ENCODE peak calls at places on chromosomes 4 and X, in seven cellular contexts. P, O, R, G, A, B and Q are unnamed samples. For H3K36me3 and H3K9me3, the result is how much of the 10 kb centered on the place peaks cover.

GRCh38 chr4:151012836-151013235 is 2.2 kb downstream of the LRBA start:
- DNase-seq in P (peak), O (no peak), R (peak), B (peak), A (no peak), G (no peak), Q (no peak)

GRCh38 chr4:88792821-88793220 is 95.2 kb upstream of the NAP1L5 start:
- DNase-seq in G (no peak), B (no peak), A (no peak), R (no peak), P (no peak), O (no peak), Q (no peak)

GRCh38 chr4:136392576-136392975 is 1139.7 kb downstream of the PCDH18 start:
- DNase-seq in R (no peak), B (no peak), A (no peak), G (no peak), O (no peak), P (no peak), Q (no peak)

GRCh38 chrX:9825129-9825865 is 39.1 kb downstream of the SHROOM2 start:
- DNase-seq in O (no peak), P (no peak), R (no peak), G (no peak), A (no peak), B (no peak), Q (no peak)

GRCh38 chr4:76525751-76526150 is 90.7 kb downstream of the SHROOM3 start:
- DNase-seq in P (no peak), O (no peak), R (no peak), G (no peak), A (no peak), B (no peak), Q (no peak)

GRCh38 chr4:189302719-189303118 is 638.0 kb upstream of the FRG1 start:
- DNase-seq in A (no peak), O (no peak), P (no peak), R (no peak), B (no peak), G (no peak), Q (no peak)

GRCh38 chrX:118181030-118181429 is 64.4 kb upstream of the KLHL13 start:
- DNase-seq in B (no peak), G (no peak), P (no peak), O (no peak), A (no peak), R (no peak), Q (no peak)

GRCh38 chr4:80265571-80266266 is 745 bp upstream of the FGF5 start:
- DNase-seq in G (no peak), P (peak), O (no peak), R (no peak), A (no peak), B (peak), Q (no peak)

GRCh38 chr4:185472063-185472542 is 570 bp upstream of the CCDC110 start:
- DNase-seq in G (no peak), B (no peak), R (no peak), A (peak), P (no peak), O (no peak), Q (no peak)

GRCh38 chr4:168942985-168943384 is 67.1 kb downstream of the CBR4 start:
- DNase-seq in R (peak), P (peak), B (no peak), G (no peak), O (no peak), A (no peak), Q (no peak)

GRCh38 chrX:142891046-142891445 is 134.7 kb upstream of the SPANXN4 start:
- DNase-seq in O (no peak), R (no peak), P (no peak), A (no peak), G (no peak), B (no peak), Q (no peak)

GRCh38 chr4:116180056-116180690 is 905.2 kb downstream of the TRAM1L1 start:
- DNase-seq in R (peak), A (no peak), P (no peak), O (peak), G (no peak), B (peak), Q (peak)

GRCh38 chr4:3263053-3263958 is 14.3 kb downstream of the MSANTD1 start:
- DNase-seq in P (no peak), G (peak), A (no peak), O (no peak), B (no peak), R (no peak), Q (no peak)

GRCh38 chrX:134908235-134908834 is 82.5 kb upstream of the SMIM10 start:
- DNase-seq in B (peak), O (no peak), G (no peak), A (peak), R (no peak), P (no peak), Q (no peak)

GRCh38 chr4:1216869-1217294 is 32.0 kb downstream of the CTBP1 start:
- DNase-seq in G (no peak), O (no peak), A (peak), R (no peak), B (no peak), P (no peak), Q (no peak)

GRCh38 chr4:136748777-136749176 is 783.5 kb downstream of the PCDH18 start:
- DNase-seq in A (no peak), O (no peak), G (no peak), B (no peak), R (no peak), P (no peak), Q (no peak)

GRCh38 chr4:177596035-177596434 is 153.8 kb upstream of the AGA start:
- DNase-seq in O (no peak), R (peak), A (no peak), B (peak), P (peak), G (no peak), Q (no peak)

GRCh38 chr4:16457944-16458343 is 231.7 kb upstream of the TAPT1 start:
- DNase-seq in A (no peak), O (no peak), P (no peak), G (no peak), B (no peak), R (no peak), Q (no peak)

GRCh38 chr4:166491635-166492034 is 618.6 kb downstream of the TLL1 start:
- DNase-seq in G (no peak), A (no peak), O (no peak), R (no peak), P (no peak), B (no peak), Q (no peak)

GRCh38 chr4:176875026-176875425 is 82.3 kb upstream of the VEGFC start:
- DNase-seq in G (no peak), B (no peak), O (no peak), A (no peak), R (no peak), P (no peak), Q (no peak)

GRCh38 chr4:25795091-25795490 is 67.7 kb downstream of the SEL1L3 start:
- DNase-seq in R (no peak), B (no peak), O (no peak), P (no peak), A (no peak), G (no peak), Q (no peak)

GRCh38 chr4:186719925-186720694 is 3.5 kb downstream of the FAT1 start:
- DNase-seq in G (no peak), R (no peak), A (no peak), B (peak), O (no peak), P (peak), Q (no peak)

GRCh38 chr4:183788308-183788707 is 116.8 kb upstream of the STOX2 start:
- DNase-seq in P (no peak), O (no peak), B (no peak), A (no peak), R (no peak), G (no peak), Q (no peak)

GRCh38 chr4:31100551-31100950 is 380.4 kb downstream of the PCDH7 start:
- DNase-seq in G (no peak), P (no peak), B (no peak), O (no peak), A (no peak), R (no peak), Q (no peak)

GRCh38 chrX:31708116-31708515 is 636.3 kb upstream of the FTHL17 start:
- DNase-seq in A (no peak), P (no peak), R (no peak), O (no peak), G (no peak), B (no peak), Q (no peak)

GRCh38 chr4:152591876-152592275 is 56.0 kb upstream of the FBXW7 start:
- DNase-seq in O (no peak), R (no peak), P (no peak), B (no peak), A (no peak), G (no peak), Q (no peak)

GRCh38 chr4:43277003-43277402 is 384.5 kb downstream of the GRXCR1 start:
- DNase-seq in R (no peak), P (no peak), B (no peak), O (no peak), A (no peak), G (no peak), Q (no peak)

GRCh38 chr4:123364906-123365305 is 31.7 kb upstream of the SPRY1 start:
- DNase-seq in G (no peak), R (no peak), O (no peak), A (no peak), B (no peak), P (peak), Q (no peak)
- H3K27ac ChIP-seq in G (no peak), R (no peak), O (no peak), A (no peak), B (no peak), P (no peak), Q (no peak)

DNA sequence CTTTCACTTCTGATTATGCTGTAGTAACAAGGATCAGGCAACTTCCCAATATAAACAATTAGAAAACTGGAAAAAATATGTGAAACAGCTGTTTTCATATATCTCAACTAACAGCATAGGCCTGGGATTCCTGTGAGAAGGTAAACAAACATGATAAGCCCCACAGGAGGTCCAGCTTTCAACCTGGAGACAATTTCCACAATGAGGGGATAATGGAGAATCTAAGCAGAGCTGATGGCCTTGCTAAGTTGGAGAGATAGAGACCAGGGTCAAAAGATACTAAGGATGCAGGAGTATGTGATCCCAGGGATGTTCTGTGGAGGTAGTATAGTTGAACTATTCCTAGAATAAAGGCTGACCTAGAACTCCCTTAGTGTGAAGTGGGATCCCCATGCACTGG is 452.3 kb upstream of the ACTRT1 start:
- DNase-seq in G (no peak), A (no peak), R (no peak), O (no peak), B (no peak), P (peak), Q (no peak)
- H3K36me3 ChIP-seq in G (under half), A (under half), R (under half), O (under half), B (under half), P (under half), Q (under half)

DNA sequence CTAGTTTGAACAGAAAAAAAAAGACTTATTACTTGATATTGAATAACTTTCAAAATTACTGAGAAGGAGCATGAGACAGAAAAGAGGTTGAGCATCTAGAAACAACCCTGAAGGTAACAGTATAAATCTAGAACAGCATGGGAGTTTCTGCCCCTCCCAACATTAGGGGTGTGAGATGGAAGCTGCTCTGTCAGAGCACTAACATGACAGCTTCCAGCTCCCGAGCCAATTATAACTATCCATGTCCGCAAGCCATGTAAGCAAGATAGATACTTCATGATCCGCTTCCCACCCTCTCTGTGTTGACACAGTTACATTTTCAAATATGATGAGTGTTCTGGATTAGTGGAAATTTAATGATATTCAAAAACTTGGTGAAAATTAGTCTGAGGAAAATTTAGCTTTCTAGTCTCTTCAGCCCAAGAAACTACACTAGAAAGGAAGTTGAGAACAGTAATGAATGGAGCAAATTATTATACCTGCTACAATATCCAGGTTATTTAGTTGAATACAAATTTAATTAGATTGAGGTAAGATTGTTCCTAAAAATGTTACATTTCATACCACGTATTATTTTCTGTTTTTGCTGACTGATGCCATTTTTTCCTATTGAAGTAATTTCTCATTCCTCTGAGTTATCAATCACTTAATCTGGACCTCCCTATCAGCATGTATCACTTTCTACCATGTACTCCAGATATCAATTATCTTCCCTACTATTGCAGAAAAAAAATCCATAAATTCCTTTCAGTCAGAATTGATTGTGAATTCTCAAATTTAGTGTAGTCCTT is 129.3 kb upstream of the SLIT2 start:
- DNase-seq in G (no peak), P (no peak), R (no peak), B (no peak), A (no peak), O (no peak), Q (no peak)
- H3K9me3 ChIP-seq in G (under half), P (under half), R (under half), B (under half), A (under half), O (under half), Q (under half)

GRCh38 chrX:19699151-19699550 is 183.8 kb upstream of the MAP3K15 start:
- DNase-seq in R (no peak), B (no peak), P (no peak), O (no peak), G (no peak), A (no peak), Q (no peak)

GRCh38 chrX:19698125-19698524 is 182.8 kb upstream of the MAP3K15 start:
- DNase-seq in P (no peak), G (no peak), A (no peak), R (no peak), O (no peak), B (no peak), Q (no peak)

GRCh38 chrX:19697416-19697815 is 182.1 kb upstream of the MAP3K15 start:
- DNase-seq in O (no peak), P (no peak), B (no peak), R (no peak), G (no peak), A (no peak), Q (no peak)

GRCh38 chrX:19695884-19696283 is 180.6 kb upstream of the MAP3K15 start:
- DNase-seq in A (no peak), O (no peak), G (no peak), P (no peak), R (no peak), B (no peak), Q (no peak)

DNA sequence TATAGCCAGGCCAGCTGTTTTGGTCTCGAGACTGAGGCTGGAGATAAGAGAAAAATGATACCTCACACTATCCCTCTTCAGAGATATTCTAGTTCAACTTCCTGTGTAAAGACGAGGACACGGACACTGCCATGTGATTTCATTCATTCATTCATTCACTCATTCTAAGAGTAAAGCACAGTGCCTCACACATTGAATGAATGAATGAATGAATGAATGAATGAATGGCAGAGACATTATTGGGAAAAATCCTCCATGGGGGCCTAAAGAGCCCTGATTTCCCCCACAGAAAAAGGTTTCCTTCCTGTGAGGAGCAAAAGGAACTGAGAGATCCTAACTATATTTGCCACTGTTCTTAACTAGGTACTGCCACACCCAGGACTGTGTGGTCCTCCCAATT is 183.4 kb upstream of the MAP3K15 start:
- DNase-seq in R (no peak), P (no peak), B (no peak), G (no peak), A (no peak), O (no peak), Q (no peak)
- H3K27ac ChIP-seq in R (no peak), P (no peak), B (no peak), G (no peak), A (no peak), O (no peak), Q (no peak)